ENCODE peak calls at places on chromosomes 12 and 14, in ten cellular contexts. G is CD8-positive, alpha-beta T cell; X is colonic mucosa; Q is right atrium auricular region; B is thoracic aorta; A is fibroblast of lung; I is IMR-90; O is GM12865; N is cardiac fibroblast; L is B cell. H is an unnamed sample.
A peak's percentile ranks its signal among the peaks of the same experiment; 100 is the strongest.

GRCh38 chr12:21989819-21990412 is 48.7 kb upstream of the ABCC9 start:
- DNase-seq in G (no peak), X (no peak), Q (no peak), B (no peak), A (peak; percentile 74), I (peak; percentile 66), O (peak; percentile 7), N (peak; percentile 78), L (no peak), H (no peak)

GRCh38 chr12:96375173-96375572 is 25.1 kb downstream of the CDK17 start:
- DNase-seq in G (no peak), X (peak; percentile 59), Q (no peak), B (no peak), A (no peak), I (no peak), O (no peak), N (no peak), L (no peak), H (no peak)

GRCh38 chr12:48422060-48422459 is 50.3 kb upstream of the ANP32D start:
- DNase-seq in G (no peak), X (no peak), Q (no peak), B (no peak), A (no peak), I (no peak), O (no peak), N (peak; percentile 2), L (no peak), H (no peak)

GRCh38 chr14:37985826-37986470 is 221.8 kb upstream of the SSTR1 start:
- DNase-seq in G (peak; percentile 34), X (peak; percentile 46), Q (no peak), B (no peak), A (peak; percentile 74), I (peak; percentile 65), O (peak; percentile 12), N (peak; percentile 69), L (peak; percentile 3), H (no peak)

GRCh38 chr12:65532744-65533143 is 254.3 kb downstream of the MSRB3 start:
- DNase-seq in G (no peak), X (no peak), Q (no peak), B (no peak), A (peak; percentile 62), I (peak; percentile 85), O (no peak), N (peak; percentile 93), L (no peak), H (no peak)

GRCh38 chr14:34013714-34014055 is 62.8 kb upstream of the EGLN3 start:
- DNase-seq in G (no peak), X (no peak), Q (no peak), B (no peak), A (no peak), I (no peak), O (peak; percentile 27), N (no peak), L (peak; percentile 17), H (no peak)

GRCh38 chr14:69036757-69037506 is 57.8 kb upstream of the ACTN1 start:
- DNase-seq in G (no peak), X (no peak), Q (no peak), B (no peak), A (no peak), I (no peak), O (no peak), N (no peak), L (no peak), H (no peak)

GRCh38 chr12:88805286-88805685 is 225.0 kb upstream of the KITLG start:
- DNase-seq in G (no peak), X (no peak), Q (no peak), B (no peak), A (peak; percentile 59), I (peak; percentile 9), O (no peak), N (no peak), L (no peak), H (no peak)

GRCh38 chr12:89288959-89289358 is 63.3 kb downstream of the DUSP6 start:
- DNase-seq in G (no peak), X (no peak), Q (no peak), B (no peak), A (no peak), I (no peak), O (no peak), N (peak; percentile 24), L (no peak), H (no peak)

GRCh38 chr12:50840809-50841487 is 1.8 kb upstream of the TMPRSS12 start:
- DNase-seq in G (no peak), X (no peak), Q (no peak), B (no peak), A (no peak), I (no peak), O (no peak), N (no peak), L (no peak), H (no peak)

GRCh38 chr12:15910864-15911696 is at the start of gene DERA:
- DNase-seq in G (peak; percentile 48), X (peak; percentile 90), Q (peak; percentile 75), B (peak; percentile 47), A (peak; percentile 67), I (peak; percentile 68), O (peak; percentile 74), N (peak; percentile 69), L (peak; percentile 73), H (no peak)
- TF ChIP-seq CTCF in G (no peak), X (no peak), Q (no peak), B (peak; percentile 25), A (no peak), I (no peak), O (no peak), N (no peak), L (no peak), H (no peak)

GRCh38 chr14:28773917-28774691 is 7.5 kb downstream of the FOXG1 start:
- DNase-seq in G (no peak), X (no peak), Q (no peak), B (no peak), A (peak; percentile 55), I (peak; percentile 30), O (peak; percentile 55), N (peak; percentile 58), L (no peak), H (no peak)
- TF ChIP-seq CTCF in G (no peak), X (no peak), Q (no peak), B (no peak), A (peak; percentile 53), I (peak; percentile 40), O (peak; percentile 50), N (peak; percentile 59), L (no peak), H (peak; percentile 89)

DNA sequence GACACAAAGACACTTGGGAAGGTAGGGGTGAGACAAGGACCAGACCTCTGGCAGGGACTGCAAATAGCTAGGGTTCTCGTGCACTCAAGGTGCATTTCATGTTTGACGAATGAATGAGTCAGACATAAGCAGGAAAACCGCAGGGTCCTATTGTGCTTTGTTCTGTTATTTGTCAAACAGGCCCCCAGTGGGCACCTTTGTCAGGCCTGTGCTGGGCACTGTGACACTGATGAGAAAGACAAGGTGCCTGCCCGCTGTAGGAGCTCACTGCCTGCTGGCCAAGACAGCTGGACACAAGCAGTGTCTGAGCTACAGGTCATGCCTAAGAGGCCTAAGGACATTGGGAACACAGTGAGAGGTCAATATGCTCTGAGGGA is 2.3 kb downstream of the OTUB2 start:
- DNase-seq in G (no peak), X (no peak), Q (no peak), B (no peak), A (no peak), I (peak; percentile 42), O (peak; percentile 71), N (peak; percentile 55), L (no peak), H (no peak)
- TF ChIP-seq CTCF in G (no peak), X (no peak), Q (no peak), B (no peak), A (no peak), I (no peak), O (peak; percentile 6), N (no peak), L (no peak), H (no peak)

GRCh38 chr12:109477185-109477962 is at the start of the genes KCTD10 and UBE3B:
- DNase-seq in G (peak; percentile 83), X (peak; percentile 91), Q (peak; percentile 89), B (peak; percentile 60), A (peak; percentile 94), I (peak; percentile 89), O (peak; percentile 93), N (peak; percentile 94), L (peak; percentile 91), H (peak; percentile 90)
- TF ChIP-seq CTCF in G (no peak), X (no peak), Q (no peak), B (no peak), A (no peak), I (no peak), O (no peak), N (no peak), L (no peak), H (no peak)

GRCh38 chr14:94461526-94462218 is 9.1 kb upstream of the SERPINA11 start:
- DNase-seq in G (no peak), X (no peak), Q (peak; percentile 16), B (no peak), A (no peak), I (no peak), O (no peak), N (no peak), L (no peak), H (no peak)
- TF ChIP-seq CTCF in G (no peak), X (no peak), Q (no peak), B (no peak), A (no peak), I (no peak), O (no peak), N (no peak), L (no peak), H (no peak)

H was measured in D721Med.